ENCODE peak calls at places on chromosomes 16 and 17, in seven cellular contexts. H, U, Q, J, L, Z and O are unnamed samples.

GRCh38 chr16:86557587-86557986 is 2.6 kb upstream of the MTHFSD start:
- DNase-seq in H (no peak), U (no peak), Q (no peak), J (no peak), L (no peak), Z (no peak), O (no peak)

GRCh38 chr17:31394544-31394943 is 3.1 kb downstream of the RAB11FIP4 start:
- DNase-seq in H (peak), U (peak), Q (peak), J (peak), L (no peak), Z (peak), O (peak)

GRCh38 chr17:75402038-75402437 is 3.4 kb downstream of the GRB2 start:
- DNase-seq in H (no peak), U (no peak), Q (no peak), J (no peak), L (no peak), Z (no peak), O (no peak)

GRCh38 chr16:4626396-4626795 is 1.8 kb downstream of the MGRN1 start:
- DNase-seq in H (no peak), U (no peak), Q (peak), J (no peak), L (no peak), Z (peak), O (no peak)

GRCh38 chr17:68835061-68835460 is 120.1 kb downstream of the ABCA8 start:
- DNase-seq in H (no peak), U (no peak), Q (no peak), J (no peak), L (no peak), Z (no peak), O (no peak)

GRCh38 chr16:57422026-57422944 is 17.7 kb downstream of the CCL17 start:
- DNase-seq in H (peak), U (peak), Q (peak), J (no peak), L (peak), Z (peak), O (peak)

GRCh38 chr17:8844229-8845218 is 22.9 kb downstream of the PIK3R6 start:
- DNase-seq in H (peak), U (no peak), Q (no peak), J (no peak), L (no peak), Z (no peak), O (no peak)

GRCh38 chr16:75108792-75109731 is 7.5 kb downstream of the LDHD start:
- DNase-seq in H (peak), U (peak), Q (no peak), J (peak), L (peak), Z (peak), O (peak)

GRCh38 chr16:21197621-21198020 is 13.8 kb downstream of the ZP2 start:
- DNase-seq in H (no peak), U (no peak), Q (no peak), J (no peak), L (no peak), Z (no peak), O (no peak)

GRCh38 chr17:60952747-60953146 is 275.1 kb downstream of the BCAS3 start:
- DNase-seq in H (no peak), U (no peak), Q (no peak), J (no peak), L (no peak), Z (no peak), O (no peak)

GRCh38 chr17:21194688-21195087 is 19.3 kb downstream of the TMEM11 start:
- DNase-seq in H (peak), U (peak), Q (no peak), J (no peak), L (no peak), Z (no peak), O (peak)

GRCh38 chr17:1109606-1110523 is 69.9 kb downstream of the ABR start:
- DNase-seq in H (no peak), U (no peak), Q (peak), J (no peak), L (no peak), Z (peak), O (no peak)

GRCh38 chr17:42674755-42675347 is 1.9 kb downstream of the PLEKHH3 start:
- DNase-seq in H (no peak), U (no peak), Q (peak), J (no peak), L (no peak), Z (no peak), O (no peak)

GRCh38 chr17:46972346-46972745 is 6.7 kb downstream of the RPRML start:
- DNase-seq in H (no peak), U (no peak), Q (no peak), J (no peak), L (no peak), Z (no peak), O (no peak)

GRCh38 chr16:31861415-31861814 is 12.2 kb upstream of the ZNF267 start:
- DNase-seq in H (no peak), U (no peak), Q (no peak), J (no peak), L (no peak), Z (no peak), O (no peak)

GRCh38 chr16:8729779-8730334 is 55.4 kb downstream of the ABAT start:
- DNase-seq in H (no peak), U (no peak), Q (no peak), J (no peak), L (no peak), Z (no peak), O (no peak)

GRCh38 chr16:9647981-9648701 is 534.1 kb downstream of the GRIN2A start:
- DNase-seq in H (peak), U (peak), Q (peak), J (no peak), L (no peak), Z (peak), O (peak)

GRCh38 chr16:14494396-14494795 is 135.7 kb downstream of the PARN start:
- DNase-seq in H (no peak), U (no peak), Q (no peak), J (no peak), L (no peak), Z (no peak), O (peak)

GRCh38 chr17:38608648-38609047 is 2.9 kb upstream of the SRCIN1 start:
- DNase-seq in H (no peak), U (no peak), Q (no peak), J (no peak), L (no peak), Z (no peak), O (peak)

GRCh38 chr17:40993084-40993483 is 880 bp downstream of the KRTAP3-3 start:
- DNase-seq in H (no peak), U (no peak), Q (no peak), J (no peak), L (no peak), Z (no peak), O (no peak)

GRCh38 chr16:69145658-69146057 is 13.2 kb downstream of the UTP4 start:
- DNase-seq in H (no peak), U (peak), Q (no peak), J (no peak), L (no peak), Z (peak), O (no peak)

GRCh38 chr17:64084940-64085649 is 44.8 kb downstream of the ERN1 start:
- DNase-seq in H (no peak), U (no peak), Q (peak), J (no peak), L (no peak), Z (no peak), O (no peak)

GRCh38 chr17:64084086-64084939 is 45.6 kb downstream of the ERN1 start:
- DNase-seq in H (peak), U (peak), Q (no peak), J (no peak), L (no peak), Z (peak), O (peak)

GRCh38 chr17:64081802-64082799 is 47.8 kb downstream of the ERN1 start:
- DNase-seq in H (peak), U (peak), Q (no peak), J (peak), L (no peak), Z (peak), O (peak)

GRCh38 chr17:64083093-64083492 is 46.9 kb downstream of the ERN1 start:
- DNase-seq in H (no peak), U (no peak), Q (no peak), J (no peak), L (no peak), Z (no peak), O (no peak)

DNA sequence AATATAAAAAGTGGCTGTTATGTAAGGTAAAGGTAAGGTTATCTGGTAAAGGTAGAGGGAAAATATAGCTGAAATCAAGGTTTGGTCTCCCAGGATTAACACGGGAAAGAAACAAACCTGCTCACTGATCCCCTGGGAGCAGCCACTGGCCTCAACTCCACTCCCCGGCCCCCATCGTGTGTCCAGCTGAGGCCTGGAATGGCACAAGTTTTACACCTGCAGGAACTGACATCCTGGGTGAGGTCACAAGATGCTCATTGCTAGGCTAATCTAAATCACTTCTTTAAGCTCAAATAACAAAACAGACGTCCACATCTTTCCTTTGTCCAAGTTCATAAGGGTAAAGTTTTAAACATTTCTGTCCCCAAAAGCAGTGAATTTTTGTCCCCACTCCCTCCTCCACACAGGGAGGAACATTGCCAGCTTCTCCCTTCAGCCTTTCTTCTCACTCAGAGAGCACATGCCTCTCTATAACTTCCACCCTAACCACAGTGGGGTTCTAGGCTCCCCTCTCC is 46.3 kb downstream of the ERN1 start:
- DNase-seq in H (no peak), U (no peak), Q (no peak), J (no peak), L (no peak), Z (no peak), O (no peak)
- H3K4me3 ChIP-seq in H (no peak), U (no peak), Q (no peak), J (no peak), L (no peak), Z (no peak), O (no peak)

DNA sequence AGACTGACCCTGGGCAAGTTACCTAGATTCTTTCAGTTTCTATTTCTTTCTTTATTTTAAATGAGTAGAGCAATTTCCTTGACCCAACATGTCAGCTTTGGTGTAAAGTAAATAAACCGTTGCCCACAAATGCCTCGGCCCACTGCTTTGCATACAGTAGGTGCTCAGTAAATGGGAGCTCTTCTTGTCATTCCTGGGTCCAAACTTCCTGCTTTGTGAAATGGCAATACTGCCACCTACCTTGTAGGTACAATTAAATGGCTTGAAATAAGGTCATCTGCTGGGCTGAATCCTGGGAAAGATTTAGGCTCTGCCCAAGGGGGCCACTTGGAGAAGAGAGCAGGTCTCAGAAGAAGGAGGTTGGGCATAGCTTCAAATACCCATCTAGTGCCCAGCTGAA is 253.0 kb downstream of the HS3ST3B1 start:
- DNase-seq in H (no peak), U (no peak), Q (no peak), J (no peak), L (no peak), Z (no peak), O (no peak)
- TF ChIP-seq CTCF in H (no peak), U (no peak), Q (peak), J (no peak), L (no peak), Z (no peak), O (peak)

GRCh38 chr16:30351001-30351441 is 4.1 kb downstream of the CD2BP2 start:
- DNase-seq in H (no peak), U (no peak), Q (no peak), J (no peak), L (no peak), Z (no peak), O (no peak)

GRCh38 chr16:30348929-30349328 is 6.2 kb downstream of the CD2BP2 start:
- DNase-seq in H (no peak), U (no peak), Q (no peak), J (no peak), L (no peak), Z (no peak), O (no peak)

GRCh38 chr16:30350134-30350871 is 4.8 kb downstream of the CD2BP2 start:
- DNase-seq in H (no peak), U (no peak), Q (no peak), J (no peak), L (no peak), Z (no peak), O (no peak)

GRCh38 chr16:30348113-30348512 is 7.0 kb downstream of the CD2BP2 start:
- DNase-seq in H (no peak), U (no peak), Q (no peak), J (no peak), L (no peak), Z (no peak), O (no peak)

DNA sequence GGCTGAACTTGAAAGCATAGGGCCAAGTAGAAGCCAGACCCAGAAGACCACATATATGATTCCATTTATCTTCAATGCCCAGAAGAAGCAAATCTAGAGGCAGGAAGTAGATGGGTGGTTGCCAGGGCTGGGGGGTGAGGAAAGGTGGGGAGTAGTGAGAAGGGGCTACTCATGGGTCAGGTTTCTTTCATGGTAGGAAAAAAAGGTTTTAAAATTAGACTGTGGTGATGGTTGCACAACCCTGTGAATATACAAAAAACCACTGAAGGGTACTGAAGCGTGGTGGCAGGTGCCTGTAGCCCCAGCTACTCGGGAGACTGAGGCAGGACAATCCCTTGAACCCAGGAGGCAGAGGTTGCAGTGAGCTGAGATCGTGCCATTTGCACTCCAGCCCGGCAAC is 5.4 kb downstream of the CD2BP2 start:
- DNase-seq in H (no peak), U (no peak), Q (no peak), J (no peak), L (no peak), Z (no peak), O (no peak)
- H3K4me3 ChIP-seq in H (no peak), U (no peak), Q (no peak), J (no peak), L (no peak), Z (no peak), O (no peak)

GRCh38 chr17:77456951-77457548 is 316.3 kb downstream of the SEC14L1 start:
- DNase-seq in H (no peak), U (no peak), Q (no peak), J (no peak), L (no peak), Z (no peak), O (no peak)
- TF ChIP-seq CTCF in H (no peak), U (no peak), Q (no peak), J (no peak), L (no peak), Z (no peak), O (no peak)

GRCh38 chr16:88637797-88638196 is 575 bp upstream of the IL17C start:
- DNase-seq in H (no peak), U (no peak), Q (no peak), J (no peak), L (no peak), Z (no peak), O (no peak)

GRCh38 chr16:88640039-88640495 is 1.7 kb downstream of the IL17C start:
- DNase-seq in H (no peak), U (no peak), Q (no peak), J (no peak), L (no peak), Z (no peak), O (no peak)

GRCh38 chr16:88639231-88640038 is 1.1 kb downstream of the IL17C start:
- DNase-seq in H (no peak), U (no peak), Q (peak), J (no peak), L (no peak), Z (peak), O (no peak)

GRCh38 chr16:88636488-88637265 is 1.7 kb upstream of the IL17C start:
- DNase-seq in H (no peak), U (no peak), Q (no peak), J (no peak), L (no peak), Z (no peak), O (no peak)

GRCh38 chr16:88638323-88639230 is at the start of gene IL17C:
- DNase-seq in H (no peak), U (no peak), Q (no peak), J (no peak), L (no peak), Z (no peak), O (peak)
- H3K4me3 ChIP-seq in H (no peak), U (no peak), Q (no peak), J (no peak), L (no peak), Z (no peak), O (no peak)

GRCh38 chr16:88681709-88682451 is 4.4 kb downstream of the SNAI3 start:
- DNase-seq in H (no peak), U (no peak), Q (no peak), J (no peak), L (no peak), Z (no peak), O (no peak)

GRCh38 chr16:88678224-88678979 is 7.9 kb downstream of the SNAI3 start:
- DNase-seq in H (no peak), U (no peak), Q (no peak), J (no peak), L (no peak), Z (no peak), O (no peak)

GRCh38 chr16:88677721-88678120 is 8.6 kb downstream of the SNAI3 start:
- DNase-seq in H (no peak), U (no peak), Q (no peak), J (no peak), L (no peak), Z (no peak), O (no peak)

GRCh38 chr16:88680554-88681083 is 5.7 kb downstream of the SNAI3 start:
- DNase-seq in H (no peak), U (no peak), Q (no peak), J (no peak), L (no peak), Z (no peak), O (no peak)

DNA sequence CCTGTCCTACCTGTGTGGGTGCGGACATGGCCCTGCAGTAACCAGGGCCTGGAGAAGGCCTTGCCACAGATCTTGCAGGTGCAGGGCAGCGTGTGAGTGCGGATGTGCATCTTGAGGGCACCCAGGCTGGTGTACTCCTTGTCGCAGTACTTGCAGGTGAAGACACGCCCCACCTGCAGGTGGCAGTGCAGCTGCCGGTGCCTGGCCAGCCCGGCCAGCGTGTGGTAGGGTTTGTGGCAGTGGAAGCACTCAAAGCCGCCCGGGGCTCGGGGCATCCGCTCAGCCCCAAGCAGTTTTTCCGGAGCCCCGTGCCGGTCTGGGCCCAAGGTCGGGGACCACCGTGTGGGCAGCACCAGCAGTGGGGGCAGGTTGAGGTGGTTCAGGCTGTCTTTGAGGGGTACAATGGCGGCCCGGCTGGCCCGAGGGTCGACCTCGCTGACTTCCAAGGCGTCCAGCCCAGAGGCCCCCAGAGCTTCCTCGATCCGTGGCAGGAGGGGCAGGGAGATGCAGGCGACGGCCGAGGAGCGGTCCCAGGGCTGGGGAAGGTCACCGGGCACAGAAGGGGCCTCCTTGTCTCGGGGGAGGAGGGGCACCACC is 5.1 kb downstream of the SNAI3 start:
- DNase-seq in H (no peak), U (no peak), Q (peak), J (no peak), L (no peak), Z (no peak), O (peak)
- TF ChIP-seq CTCF in H (no peak), U (peak), Q (peak), J (peak), L (no peak), Z (peak), O (peak)

DNA sequence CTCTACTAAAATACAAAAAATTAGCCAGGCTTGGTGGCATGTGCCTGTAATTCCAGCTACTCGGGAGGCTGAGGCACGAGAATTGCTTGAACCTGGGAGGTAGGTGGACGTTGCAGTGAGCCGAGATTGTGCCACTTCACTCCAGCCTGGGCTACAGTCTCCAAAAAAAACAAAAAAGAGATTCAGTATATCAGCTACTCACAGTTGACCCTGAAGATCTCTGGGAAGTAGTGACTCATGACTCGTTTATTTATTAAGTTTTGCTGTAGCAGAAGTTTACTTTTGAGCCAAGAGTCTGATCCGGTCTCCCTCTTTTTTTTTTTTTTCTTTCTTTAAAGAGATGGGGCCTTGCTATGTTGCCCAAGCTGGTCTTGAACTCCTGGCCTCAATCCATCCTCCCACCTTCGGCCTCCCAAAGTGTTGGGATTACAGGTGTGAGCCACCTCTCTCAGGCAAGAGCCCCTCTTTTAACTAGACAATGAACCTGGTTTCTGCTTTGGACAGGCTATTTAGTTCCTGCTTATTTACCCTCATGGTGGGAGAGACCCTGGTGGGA is 4.4 kb downstream of the MVP start:
- DNase-seq in H (peak), U (peak), Q (no peak), J (peak), L (no peak), Z (no peak), O (peak)
- H3K4me3 ChIP-seq in H (peak), U (no peak), Q (no peak), J (no peak), L (no peak), Z (no peak), O (no peak)

GRCh38 chr16:23158114-23158513 is 8.9 kb upstream of the USP31 start:
- DNase-seq in H (no peak), U (no peak), Q (no peak), J (no peak), L (no peak), Z (no peak), O (no peak)

GRCh38 chr16:23152386-23153178 is 3.3 kb upstream of the USP31 start:
- DNase-seq in H (no peak), U (no peak), Q (no peak), J (no peak), L (no peak), Z (no peak), O (peak)

GRCh38 chr16:23156110-23156509 is 6.9 kb upstream of the USP31 start:
- DNase-seq in H (no peak), U (no peak), Q (no peak), J (no peak), L (no peak), Z (no peak), O (no peak)

GRCh38 chr16:23156946-23157460 is 7.8 kb upstream of the USP31 start:
- DNase-seq in H (no peak), U (no peak), Q (no peak), J (no peak), L (no peak), Z (no peak), O (no peak)

GRCh38 chr16:23155445-23156049 is 6.3 kb upstream of the USP31 start:
- DNase-seq in H (peak), U (peak), Q (peak), J (no peak), L (no peak), Z (peak), O (no peak)
- TF ChIP-seq CTCF in H (peak), U (peak), Q (peak), J (peak), L (no peak), Z (peak), O (peak)

GRCh38 chr17:81517009-81517338 is 4.4 kb upstream of the ACTG1 start:
- DNase-seq in H (no peak), U (no peak), Q (no peak), J (no peak), L (no peak), Z (no peak), O (no peak)
- H3K4me3 ChIP-seq in H (peak), U (peak), Q (no peak), J (peak), L (no peak), Z (no peak), O (no peak)